ENCODE peak calls at places on chromosome 19, in five cellular contexts. D is foreskin keratinocyte, M is AG08396, K is iris pigment epithelial cell, P is NCI-H446 treated with DMSO at 0.1 percent for 48 hours. R is an unnamed sample.

GRCh38 chr19:18090545-18091216 is 3.9 kb upstream of the IL12RB1 start:
- DNase-seq in D (no peak), M (peak; percentile 41), K (peak; percentile 55), P (no peak), R (no peak)

GRCh38 chr19:39448271-39448670 is 2.9 kb downstream of the SUPT5H start:
- DNase-seq in D (peak; percentile 68), M (peak; percentile 40), K (peak; percentile 52), P (no peak), R (no peak)

GRCh38 chr19:19539738-19540703 is 2.0 kb downstream of the CILP2 start:
- DNase-seq in D (peak; percentile 70), M (peak; percentile 82), K (peak; percentile 77), P (no peak), R (peak; percentile 90)

GRCh38 chr19:42695811-42696503 is 44.3 kb downstream of the PSG3 start:
- DNase-seq in D (no peak), M (no peak), K (no peak), P (no peak), R (no peak)

GRCh38 chr19:18160441-18160791 is 7.5 kb downstream of the PIK3R2 start:
- DNase-seq in D (no peak), M (no peak), K (no peak), P (no peak), R (no peak)

GRCh38 chr19:2415973-2416319 is 11.4 kb downstream of the TIMM13 start:
- DNase-seq in D (no peak), M (no peak), K (no peak), P (no peak), R (no peak)

GRCh38 chr19:38989066-38989605 is 13.6 kb upstream of the FBXO17 start:
- DNase-seq in D (no peak), M (no peak), K (peak; percentile 26), P (no peak), R (no peak)

GRCh38 chr19:35273686-35274259 is 5.0 kb downstream of the USF2 start:
- DNase-seq in D (no peak), M (no peak), K (no peak), P (no peak), R (no peak)

GRCh38 chr19:32902448-32902847 is 32.9 kb upstream of the SLC7A9 start:
- DNase-seq in D (no peak), M (no peak), K (no peak), P (no peak), R (no peak)

GRCh38 chr19:492091-492531 is 4.2 kb upstream of the MADCAM1 start:
- DNase-seq in D (no peak), M (peak; percentile 50), K (no peak), P (no peak), R (no peak)

GRCh38 chr19:49224856-49225255 is 67.3 kb downstream of the TRPM4 start:
- DNase-seq in D (peak; percentile 49), M (peak; percentile 59), K (peak; percentile 50), P (peak; percentile 8), R (no peak)

GRCh38 chr19:38682195-38682867 is 34.9 kb downstream of the ACTN4 start:
- DNase-seq in D (no peak), M (no peak), K (no peak), P (no peak), R (no peak)

GRCh38 chr19:3137139-3137538 is 1.3 kb downstream of the GNA15 start:
- DNase-seq in D (no peak), M (no peak), K (no peak), P (no peak), R (no peak)

GRCh38 chr19:35479278-35479677 is 11.0 kb downstream of the KRTDAP start:
- DNase-seq in D (no peak), M (no peak), K (no peak), P (no peak), R (no peak)

GRCh38 chr19:45766293-45766918 is 2.6 kb downstream of the SIX5 start:
- DNase-seq in D (no peak), M (no peak), K (no peak), P (no peak), R (no peak)

GRCh38 chr19:55454787-55455243 is 6.6 kb downstream of the ISOC2 start:
- DNase-seq in D (no peak), M (peak; percentile 80), K (peak; percentile 45), P (no peak), R (peak; percentile 78)

GRCh38 chr19:46697142-46697960 is 19.6 kb downstream of the PRKD2 start:
- DNase-seq in D (no peak), M (peak; percentile 88), K (peak; percentile 84), P (no peak), R (no peak)

GRCh38 chr19:29823581-29824330 is 12.0 kb downstream of the CCNE1 start:
- DNase-seq in D (no peak), M (no peak), K (no peak), P (no peak), R (no peak)

GRCh38 chr19:8145969-8146368 is 3.4 kb downstream of the FBN3 start:
- DNase-seq in D (no peak), M (no peak), K (no peak), P (no peak), R (no peak)

GRCh38 chr19:3176715-3177501 is 1.7 kb upstream of the S1PR4 start:
- DNase-seq in D (peak; percentile 91), M (peak; percentile 86), K (peak; percentile 59), P (no peak), R (no peak)

GRCh38 chr19:51091895-51092873 is 9.5 kb upstream of the KLK14 start:
- DNase-seq in D (no peak), M (no peak), K (no peak), P (no peak), R (no peak)

GRCh38 chr19:49150106-49150943 is 4.9 kb downstream of the HRC start:
- DNase-seq in D (peak; percentile 77), M (peak; percentile 82), K (peak; percentile 79), P (peak; percentile 80), R (peak; percentile 77)

GRCh38 chr19:6204212-6204611 is 68.7 kb downstream of the ACSBG2 start:
- DNase-seq in D (no peak), M (peak; percentile 20), K (peak; percentile 34), P (no peak), R (no peak)

GRCh38 chr19:11151181-11151580 is 4.4 kb downstream of the SPC24 start:
- DNase-seq in D (no peak), M (no peak), K (peak; percentile 46), P (no peak), R (no peak)

R was measured in GM20000.